ENCODE peak calls at places on chromosomes 11 and 22, in eight cellular contexts. N is tibial nerve, I is sigmoid colon, R is A549, J is HepG2, E is K562, L is upper lobe of left lung, F is stomach. M is an unnamed sample.

GRCh38 chr11:65355776-65356393 is 1.3 kb downstream of the TIGD3 start:
- DNase-seq in N (no peak), I (peak), R (no peak), J (no peak), E (no peak), L (no peak), F (no peak), M (peak)

GRCh38 chr11:59560290-59560701 is 49.0 kb downstream of the OR4D9 start:
- DNase-seq in N (peak), I (peak), R (peak), J (peak), E (peak), L (no peak), F (peak), M (peak)

GRCh38 chr11:88231894-88232482 is 56.7 kb upstream of the RAB38 start:
- DNase-seq in N (peak), I (no peak), R (peak), J (peak), E (no peak), L (no peak), F (no peak), M (no peak)

GRCh38 chr11:111460340-111460739 is 51.8 kb downstream of the BTG4 start:
- DNase-seq in N (no peak), I (no peak), R (no peak), J (no peak), E (no peak), L (no peak), F (no peak), M (no peak)

GRCh38 chr11:68816917-68817419 is 24.7 kb downstream of the CPT1A start:
- DNase-seq in N (no peak), I (no peak), R (no peak), J (no peak), E (no peak), L (no peak), F (no peak), M (no peak)

GRCh38 chr11:79237676-79238075 is 203.2 kb downstream of the TENM4 start:
- DNase-seq in N (no peak), I (no peak), R (no peak), J (no peak), E (no peak), L (no peak), F (no peak), M (no peak)

GRCh38 chr11:66267379-66268209 is 845 bp upstream of the RAB1B start:
- DNase-seq in N (peak), I (peak), R (peak), J (peak), E (peak), L (peak), F (peak), M (peak)

GRCh38 chr11:117300301-117300700 is 9.2 kb downstream of the BACE1-AS start:
- DNase-seq in N (peak), I (peak), R (no peak), J (peak), E (no peak), L (peak), F (no peak), M (peak)

GRCh38 chr11:116657842-116658825 is 114.7 kb downstream of the BUD13 start:
- DNase-seq in N (no peak), I (no peak), R (peak), J (no peak), E (no peak), L (no peak), F (no peak), M (no peak)

GRCh38 chr22:47090591-47091240 is 328.3 kb downstream of the TBC1D22A start:
- DNase-seq in N (no peak), I (no peak), R (no peak), J (no peak), E (peak), L (no peak), F (no peak), M (no peak)

GRCh38 chr22:22235564-22235963 is 9.0 kb upstream of the VPREB1 start:
- DNase-seq in N (peak), I (no peak), R (peak), J (no peak), E (peak), L (no peak), F (no peak), M (no peak)
- TF ChIP-seq EP300 in N (no peak), I (no peak), R (no peak), J (no peak), E (no peak), L (no peak), F (no peak), M (no peak)

GRCh38 chr22:39242809-39243442 is 1.9 kb downstream of the PDGFB start:
- DNase-seq in N (no peak), I (no peak), R (no peak), J (peak), E (peak), L (peak), F (peak), M (no peak)
- TF ChIP-seq EP300 in N (no peak), I (no peak), R (no peak), J (no peak), E (no peak), L (no peak), F (no peak), M (no peak)

GRCh38 chr11:34706709-34707461 is 86.0 kb downstream of the EHF start:
- DNase-seq in N (no peak), I (no peak), R (no peak), J (no peak), E (no peak), L (no peak), F (no peak), M (no peak)

DNA sequence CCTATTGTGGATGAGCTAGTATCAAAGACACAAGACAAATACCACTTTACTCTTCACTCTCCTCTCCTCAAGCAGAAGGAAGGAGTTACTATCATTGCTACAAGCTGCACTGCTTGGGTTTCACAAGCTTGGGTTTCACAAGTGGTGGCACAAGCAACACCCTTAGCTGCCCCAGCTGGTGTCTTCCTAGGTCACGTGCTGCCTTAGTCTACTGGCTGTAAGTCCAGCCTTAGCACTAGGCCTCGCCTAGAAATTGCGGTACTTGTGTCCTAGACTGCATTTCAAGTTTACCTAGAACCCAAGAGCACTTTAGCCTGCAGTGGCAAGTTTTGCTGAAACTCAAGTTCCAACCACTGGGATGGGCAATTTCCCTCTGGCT is 86.6 kb downstream of the EHF start:
- DNase-seq in N (no peak), I (no peak), R (no peak), J (no peak), E (no peak), L (no peak), F (no peak), M (no peak)
- TF ChIP-seq EP300 in N (no peak), I (no peak), R (no peak), J (no peak), E (no peak), L (no peak), F (no peak), M (no peak)

DNA sequence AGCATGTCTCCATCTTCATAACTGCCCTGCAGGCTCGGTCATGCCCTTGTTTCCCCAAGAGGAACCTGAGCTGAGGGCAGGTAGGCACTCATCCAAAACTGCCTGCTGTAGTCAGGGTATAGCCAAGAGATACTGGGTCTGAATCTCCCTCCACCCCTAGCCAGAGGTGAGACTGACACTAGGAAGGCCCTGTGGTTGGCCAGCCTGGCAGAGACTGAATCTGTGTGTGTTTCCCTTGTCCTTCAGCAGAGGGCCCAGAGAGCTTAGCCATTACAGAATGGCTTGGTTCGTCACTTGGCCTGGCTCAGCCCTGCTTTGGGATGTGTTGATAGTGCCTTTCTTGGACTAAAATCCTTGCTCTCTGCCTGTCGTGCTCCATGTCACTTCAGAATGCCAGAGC is 79.3 kb upstream of the SUSD2 start:
- DNase-seq in N (no peak), I (no peak), R (no peak), J (no peak), E (no peak), L (no peak), F (no peak), M (no peak)
- TF ChIP-seq EP300 in N (no peak), I (no peak), R (no peak), J (no peak), E (no peak), L (no peak), F (no peak), M (no peak)

DNA sequence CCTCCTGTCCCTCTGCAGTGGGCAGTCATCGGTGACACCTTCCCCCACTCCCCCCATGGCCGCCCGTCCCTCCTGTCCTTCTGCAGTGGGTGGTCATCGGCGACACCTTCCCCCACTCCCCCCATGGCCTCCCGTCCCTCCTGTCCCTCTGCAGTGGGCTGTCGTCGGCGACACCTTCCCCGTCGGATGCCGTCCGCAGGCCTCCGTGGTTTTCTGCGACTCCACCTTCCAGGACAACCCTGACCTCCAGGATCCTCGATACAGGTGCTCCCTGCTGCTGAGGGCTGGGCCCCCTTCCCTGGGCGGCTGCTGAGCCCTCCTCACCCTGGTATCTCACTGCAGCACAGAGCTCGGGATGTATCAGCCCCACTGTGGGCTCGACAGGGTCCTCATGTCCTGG is 2.2 kb downstream of the MIOX start:
- DNase-seq in N (no peak), I (no peak), R (no peak), J (no peak), E (no peak), L (peak), F (no peak), M (no peak)
- TF ChIP-seq EP300 in N (no peak), I (no peak), R (no peak), J (no peak), E (no peak), L (no peak), F (no peak), M (no peak)

GRCh38 chr11:109019342-109019936 is 354.6 kb downstream of the DDX10 start:
- DNase-seq in N (no peak), I (no peak), R (no peak), J (no peak), E (no peak), L (no peak), F (no peak), M (no peak)
- TF ChIP-seq EP300 in N (no peak), I (no peak), R (no peak), J (no peak), E (no peak), L (no peak), F (no peak), M (no peak)

GRCh38 chr11:5620606-5621521 is 3.9 kb upstream of the TRIM34 start:
- DNase-seq in N (no peak), I (no peak), R (peak), J (peak), E (no peak), L (no peak), F (no peak), M (no peak)

GRCh38 chr11:5625281-5625680 is 480 bp downstream of the TRIM34 start:
- DNase-seq in N (no peak), I (no peak), R (no peak), J (no peak), E (no peak), L (no peak), F (no peak), M (no peak)

GRCh38 chr11:5621580-5621979 is 3.2 kb upstream of the TRIM34 start:
- DNase-seq in N (no peak), I (no peak), R (no peak), J (no peak), E (no peak), L (no peak), F (no peak), M (no peak)

GRCh38 chr11:5624489-5625278 is at the start of gene TRIM34:
- DNase-seq in N (peak), I (peak), R (peak), J (no peak), E (peak), L (no peak), F (peak), M (peak)

GRCh38 chr11:5622802-5623201 is 2.0 kb upstream of the TRIM34 start:
- DNase-seq in N (no peak), I (no peak), R (no peak), J (peak), E (no peak), L (no peak), F (no peak), M (no peak)
- TF ChIP-seq EP300 in N (no peak), I (no peak), R (no peak), J (no peak), E (no peak), L (no peak), F (no peak), M (no peak)

GRCh38 chr11:75233688-75234295 is 6.8 kb upstream of the TPBGL start:
- DNase-seq in N (peak), I (no peak), R (peak), J (peak), E (peak), L (no peak), F (peak), M (no peak)
- TF ChIP-seq EP300 in N (no peak), I (no peak), R (no peak), J (no peak), E (no peak), L (no peak), F (no peak), M (no peak)

GRCh38 chr11:101583180-101584128 is at the start of gene TRPC6:
- DNase-seq in N (no peak), I (peak), R (peak), J (no peak), E (no peak), L (peak), F (no peak), M (peak)
- TF ChIP-seq EP300 in N (peak), I (no peak), R (no peak), J (no peak), E (no peak), L (no peak), F (no peak), M (no peak)

GRCh38 chr11:18064035-18064434 is 18.0 kb upstream of the TPH1 start:
- DNase-seq in N (no peak), I (no peak), R (no peak), J (no peak), E (no peak), L (no peak), F (no peak), M (no peak)
- TF ChIP-seq EP300 in N (no peak), I (no peak), R (no peak), J (no peak), E (no peak), L (no peak), F (no peak), M (no peak)